ENCODE peak calls at places on chromosomes 4 and X, in four cellular contexts. One of them, this sample, is unnamed. For H3K4me1, the result is how much of the 10 kb centered on the place peaks cover.

GRCh38 chrX:7889680-7890079 is 37.5 kb downstream of the PNPLA4 start:
- DNase-seq in HepG2: no peak
- DNase-seq in K562: no peak
- DNase-seq in endothelial cell of umbilical vein: no peak
- DNase-seq in this sample: no peak

GRCh38 chr4:169229571-169230028 is 41.2 kb downstream of the SH3RF1 start:
- DNase-seq in K562: no peak
- DNase-seq in HepG2: no peak
- DNase-seq in endothelial cell of umbilical vein: peak
- DNase-seq in this sample: peak

GRCh38 chrX:80755174-80755573 is 54.5 kb downstream of the BRWD3 start:
- DNase-seq in endothelial cell of umbilical vein: no peak
- DNase-seq in K562: no peak
- DNase-seq in HepG2: no peak
- DNase-seq in this sample: no peak

GRCh38 chr4:16268290-16268689 is 42.0 kb upstream of the TAPT1 start:
- DNase-seq in HepG2: no peak
- DNase-seq in endothelial cell of umbilical vein: no peak
- DNase-seq in K562: no peak
- DNase-seq in this sample: no peak

GRCh38 chr4:92497141-92497540 is 193.4 kb downstream of the GRID2 start:
- DNase-seq in K562: no peak
- DNase-seq in endothelial cell of umbilical vein: no peak
- DNase-seq in HepG2: no peak
- DNase-seq in this sample: no peak

GRCh38 chrX:120660638-120661037 is 30.8 kb upstream of the C1GALT1C1 start:
- DNase-seq in K562: no peak
- DNase-seq in endothelial cell of umbilical vein: no peak
- DNase-seq in HepG2: no peak
- DNase-seq in this sample: no peak

GRCh38 chrX:9676311-9676710 is 89.3 kb downstream of the GPR143 start:
- DNase-seq in HepG2: no peak
- DNase-seq in endothelial cell of umbilical vein: no peak
- DNase-seq in K562: no peak
- DNase-seq in this sample: no peak

GRCh38 chrX:10900585-10901289 is 210.4 kb upstream of the HCCS start:
- DNase-seq in K562: no peak
- DNase-seq in endothelial cell of umbilical vein: no peak
- DNase-seq in HepG2: peak
- DNase-seq in this sample: peak

GRCh38 chr4:110193822-110194761 is 4.3 kb downstream of the ELOVL6 start:
- DNase-seq in endothelial cell of umbilical vein: peak
- DNase-seq in K562: peak
- DNase-seq in HepG2: peak
- DNase-seq in this sample: peak

GRCh38 chr4:101730291-101731117 is 60.0 kb upstream of the BANK1 start:
- DNase-seq in K562: peak
- DNase-seq in HepG2: peak
- DNase-seq in endothelial cell of umbilical vein: peak
- DNase-seq in this sample: peak

GRCh38 chr4:80309301-80310004 is 26.1 kb upstream of the CFAP299 start:
- DNase-seq in K562: no peak
- DNase-seq in HepG2: no peak
- DNase-seq in endothelial cell of umbilical vein: peak
- DNase-seq in this sample: peak

GRCh38 chr4:149830823-149831222 is 15.2 kb upstream of the IQCM start:
- DNase-seq in endothelial cell of umbilical vein: no peak
- DNase-seq in HepG2: no peak
- DNase-seq in K562: no peak
- DNase-seq in this sample: no peak

GRCh38 chrX:132463411-132463810 is 25.4 kb downstream of the MBNL3 start:
- DNase-seq in HepG2: no peak
- DNase-seq in endothelial cell of umbilical vein: no peak
- DNase-seq in K562: peak
- DNase-seq in this sample: peak

GRCh38 chrX:31508338-31508737 is 436.5 kb upstream of the FTHL17 start:
- DNase-seq in HepG2: peak
- DNase-seq in K562: no peak
- DNase-seq in endothelial cell of umbilical vein: peak
- DNase-seq in this sample: no peak

GRCh38 chr4:149884046-149884445 is 68.4 kb upstream of the IQCM start:
- DNase-seq in endothelial cell of umbilical vein: no peak
- DNase-seq in HepG2: no peak
- DNase-seq in K562: no peak
- DNase-seq in this sample: no peak

GRCh38 chr4:1777822-1778641 is 15.1 kb upstream of the FGFR3 start:
- DNase-seq in K562: peak
- DNase-seq in endothelial cell of umbilical vein: no peak
- DNase-seq in HepG2: peak
- DNase-seq in this sample: peak

GRCh38 chr4:6610856-6611430 is 29.5 kb upstream of the MRFAP1 start:
- DNase-seq in K562: no peak
- DNase-seq in HepG2: no peak
- DNase-seq in endothelial cell of umbilical vein: no peak
- DNase-seq in this sample: no peak

GRCh38 chr4:123430031-123430430 is 33.4 kb downstream of the SPRY1 start:
- DNase-seq in endothelial cell of umbilical vein: no peak
- DNase-seq in K562: peak
- DNase-seq in HepG2: no peak
- DNase-seq in this sample: no peak

GRCh38 chr4:182795446-182796238 is 121.5 kb downstream of the DCTD start:
- DNase-seq in HepG2: no peak
- DNase-seq in K562: no peak
- DNase-seq in endothelial cell of umbilical vein: no peak
- DNase-seq in this sample: no peak

GRCh38 chr4:14770025-14770424 is 232.3 kb upstream of the CPEB2 start:
- DNase-seq in K562: no peak
- DNase-seq in HepG2: no peak
- DNase-seq in endothelial cell of umbilical vein: no peak
- DNase-seq in this sample: no peak

GRCh38 chrX:48802813-48803261 is 970 bp downstream of the HDAC6 start:
- DNase-seq in HepG2: no peak
- DNase-seq in K562: no peak
- DNase-seq in endothelial cell of umbilical vein: peak
- DNase-seq in this sample: no peak

GRCh38 chr4:80266902-80267380 is 477 bp downstream of the FGF5 start:
- DNase-seq in endothelial cell of umbilical vein: peak
- DNase-seq in K562: peak
- DNase-seq in HepG2: no peak
- DNase-seq in this sample: no peak

GRCh38 chr4:22187203-22187835 is 238.7 kb upstream of the KCNIP4 start:
- DNase-seq in K562: no peak
- DNase-seq in HepG2: no peak
- DNase-seq in endothelial cell of umbilical vein: no peak
- DNase-seq in this sample: no peak

GRCh38 chr4:165355900-165356300 is 22.9 kb upstream of the CPE start:
- DNase-seq in endothelial cell of umbilical vein: peak
- DNase-seq in HepG2: peak
- DNase-seq in K562: no peak
- DNase-seq in this sample: peak

GRCh38 chrX:39907964-39908616 is 189.7 kb downstream of the BCOR start:
- DNase-seq in K562: no peak
- DNase-seq in endothelial cell of umbilical vein: peak
- DNase-seq in HepG2: peak
- DNase-seq in this sample: peak

GRCh38 chr4:3329887-3330286 is 37.1 kb downstream of the RGS12 start:
- DNase-seq in HepG2: no peak
- DNase-seq in endothelial cell of umbilical vein: no peak
- DNase-seq in K562: no peak
- DNase-seq in this sample: no peak

GRCh38 chrX:19774905-19775304 is 112.5 kb downstream of the SH3KBP1 start:
- DNase-seq in HepG2: no peak
- DNase-seq in K562: no peak
- DNase-seq in endothelial cell of umbilical vein: no peak
- DNase-seq in this sample: no peak
- H3K4me1 ChIP-seq in HepG2: under half
- H3K4me1 ChIP-seq in K562: under half
- H3K4me1 ChIP-seq in endothelial cell of umbilical vein: under half
- H3K4me1 ChIP-seq in this sample: under half

GRCh38 chr4:76276813-76277212 is 25.3 kb downstream of the FAM47E start:
- DNase-seq in HepG2: no peak
- DNase-seq in endothelial cell of umbilical vein: no peak
- DNase-seq in K562: no peak
- DNase-seq in this sample: no peak
- TF ChIP-seq JUN in HepG2: no peak
- TF ChIP-seq JUN in endothelial cell of umbilical vein: no peak
- TF ChIP-seq JUN in K562: no peak
- TF ChIP-seq JUN in this sample: no peak

DNA sequence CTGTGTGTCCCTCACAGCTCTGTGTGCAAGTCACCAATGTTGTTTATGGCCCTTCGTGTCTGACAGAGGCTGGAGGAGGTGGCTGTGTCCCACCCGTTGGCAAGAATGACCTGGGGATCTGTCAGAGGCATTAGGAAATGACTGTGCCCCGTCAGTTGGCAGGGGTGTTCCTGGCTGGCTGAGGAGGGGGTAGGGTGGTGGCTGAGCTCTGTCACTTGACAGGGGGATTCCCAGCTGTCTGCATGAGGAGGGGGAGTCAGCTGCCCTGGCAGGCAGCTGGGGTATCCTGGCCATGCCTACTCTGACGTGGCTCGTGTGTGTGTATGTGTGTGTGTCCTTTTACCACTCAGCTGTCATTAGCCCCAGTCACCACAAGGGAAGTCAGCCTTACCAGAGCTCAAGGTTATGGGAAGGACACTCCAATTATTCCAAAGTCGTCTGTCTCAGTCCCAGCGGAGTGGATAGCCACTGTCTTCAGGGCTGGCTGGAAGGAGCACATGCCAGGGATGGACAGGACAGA is 93.2 kb downstream of the EFNB1 start:
- DNase-seq in endothelial cell of umbilical vein: no peak
- DNase-seq in HepG2: no peak
- DNase-seq in K562: no peak
- DNase-seq in this sample: no peak
- TF ChIP-seq MYC in endothelial cell of umbilical vein: no peak
- TF ChIP-seq MYC in HepG2: no peak
- TF ChIP-seq MYC in K562: no peak
- TF ChIP-seq MYC in this sample: no peak

GRCh38 chr4:185510803-185511202 is 24.5 kb downstream of the PDLIM3 start:
- DNase-seq in HepG2: no peak
- DNase-seq in endothelial cell of umbilical vein: no peak
- DNase-seq in K562: no peak
- DNase-seq in this sample: no peak

GRCh38 chr4:185515248-185515647 is 20.1 kb downstream of the PDLIM3 start:
- DNase-seq in K562: no peak
- DNase-seq in endothelial cell of umbilical vein: no peak
- DNase-seq in HepG2: no peak
- DNase-seq in this sample: no peak

GRCh38 chr4:185512516-185512915 is 22.8 kb downstream of the PDLIM3 start:
- DNase-seq in K562: no peak
- DNase-seq in HepG2: no peak
- DNase-seq in endothelial cell of umbilical vein: peak
- DNase-seq in this sample: no peak

GRCh38 chr4:185513489-185514181 is 21.7 kb downstream of the PDLIM3 start:
- DNase-seq in endothelial cell of umbilical vein: peak
- DNase-seq in HepG2: peak
- DNase-seq in K562: no peak
- DNase-seq in this sample: no peak

DNA sequence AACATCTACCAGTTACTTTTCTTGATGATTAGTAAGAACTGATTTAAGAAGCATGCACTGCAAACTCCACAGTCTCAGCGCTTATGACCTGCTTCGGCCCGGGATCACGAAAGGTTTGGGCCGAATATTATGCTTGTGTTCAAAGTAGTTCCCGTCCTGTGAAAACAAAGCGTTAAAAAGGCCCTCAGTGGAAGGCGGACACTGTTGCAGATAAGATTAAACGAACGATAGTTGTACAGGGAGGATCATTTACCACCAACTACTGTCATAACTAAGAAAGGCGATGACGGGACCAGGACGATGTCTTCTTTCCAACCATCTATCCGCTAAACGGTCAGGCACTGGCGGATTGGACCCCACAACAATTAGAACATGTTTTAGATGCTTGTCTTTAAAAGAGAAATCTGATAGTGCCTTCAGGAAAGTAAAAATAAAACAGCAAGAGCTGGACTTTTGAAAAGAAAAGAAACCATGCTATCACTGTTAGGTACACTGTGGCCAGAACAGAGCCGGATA is 21.1 kb downstream of the PDLIM3 start:
- DNase-seq in K562: no peak
- DNase-seq in endothelial cell of umbilical vein: no peak
- DNase-seq in HepG2: no peak
- DNase-seq in this sample: no peak
- H3K4me1 ChIP-seq in K562: under half
- H3K4me1 ChIP-seq in endothelial cell of umbilical vein: under half
- H3K4me1 ChIP-seq in HepG2: under half
- H3K4me1 ChIP-seq in this sample: under half

DNA sequence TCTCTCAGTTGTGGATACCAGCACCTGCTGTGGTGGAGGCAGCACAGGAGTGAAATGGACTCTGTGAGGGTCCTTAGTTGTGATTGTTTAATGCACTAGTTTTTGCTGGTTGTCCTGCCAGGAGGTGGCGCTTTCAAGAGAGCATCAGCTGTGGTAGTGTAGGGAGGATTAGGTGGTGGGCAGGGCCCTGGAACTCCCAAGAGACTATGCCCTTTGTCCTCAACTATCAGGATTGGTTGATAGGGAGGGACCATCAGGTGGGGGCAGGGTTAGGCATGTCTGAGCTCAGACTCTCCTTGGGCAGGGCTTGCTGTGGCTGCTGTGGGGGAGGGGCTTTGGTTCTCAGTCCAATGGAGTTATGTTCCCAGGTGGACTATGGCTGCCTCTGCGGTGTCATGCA is 121.9 kb downstream of the RRAGB start:
- DNase-seq in K562: no peak
- DNase-seq in endothelial cell of umbilical vein: no peak
- DNase-seq in HepG2: no peak
- DNase-seq in this sample: peak
- TF ChIP-seq JUN in K562: no peak
- TF ChIP-seq JUN in endothelial cell of umbilical vein: no peak
- TF ChIP-seq JUN in HepG2: no peak
- TF ChIP-seq JUN in this sample: no peak

DNA sequence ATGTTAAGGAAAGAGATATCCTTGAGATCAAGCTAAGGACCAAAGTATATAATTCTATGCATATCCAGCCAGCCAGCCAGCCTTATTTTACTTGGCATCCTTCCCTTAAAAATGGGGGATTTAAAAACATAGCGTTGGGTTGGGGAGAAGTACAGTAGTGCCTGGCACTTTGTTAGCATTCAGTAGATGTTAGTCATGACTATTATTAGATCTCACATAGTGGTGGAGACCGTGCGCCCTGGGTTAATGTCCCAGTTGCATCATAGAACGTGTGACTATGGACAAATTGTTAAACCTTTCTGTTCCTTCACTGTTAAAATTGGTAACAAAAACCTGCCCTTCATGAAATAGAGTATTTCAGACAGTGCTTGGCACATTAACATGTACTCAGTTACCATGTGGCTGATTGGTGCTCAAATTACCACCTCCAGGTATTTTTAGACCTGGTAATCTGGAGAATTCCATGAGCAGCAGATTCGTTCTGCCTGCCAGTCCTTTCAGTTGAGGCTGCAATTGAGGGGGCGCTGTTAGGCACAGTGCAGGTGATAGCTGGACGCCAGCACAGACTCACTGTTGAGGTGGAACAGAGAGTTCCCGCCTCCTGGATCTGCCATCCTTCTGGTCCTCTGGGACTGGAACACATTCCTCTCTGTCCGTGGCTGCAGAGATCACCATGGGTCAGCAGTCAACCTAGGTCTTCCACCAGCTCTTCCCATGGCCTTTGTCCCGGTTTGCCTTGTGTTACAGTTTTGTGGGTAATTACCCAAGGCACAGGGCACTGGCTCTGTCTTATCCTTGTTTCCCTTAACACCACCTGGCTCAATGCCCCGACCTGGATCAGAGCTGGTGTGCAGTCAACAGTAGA is 31.7 kb downstream of the RBBP7 start:
- DNase-seq in endothelial cell of umbilical vein: peak
- DNase-seq in HepG2: no peak
- DNase-seq in K562: no peak
- DNase-seq in this sample: no peak
- TF ChIP-seq MYC in endothelial cell of umbilical vein: no peak
- TF ChIP-seq MYC in HepG2: no peak
- TF ChIP-seq MYC in K562: no peak
- TF ChIP-seq MYC in this sample: no peak